ENCODE peak calls at places on chromosomes 2 and 18, in eight cellular contexts. O is astrocyte of the spinal cord; M is spleen; W is hypothalamus; N is right atrium auricular region; R is stimulated activated CD4-positive, alpha-beta T cell treated with anti-CD3 and anti-CD28 coated beads, TNF-alpha, amount 100 ng/mL, for 24 hours; A is fibroblast of pulmonary artery; U is NCI-H510A. Q is an unnamed sample.
A peak's percentile ranks its signal among the peaks of the same experiment; 100 is the strongest.

GRCh38 chr2:50591642-50592041 is 440.3 kb downstream of the NRXN1 start:
- DNase-seq in O (peak; percentile 86), M (no peak), W (no peak), N (peak; percentile 70), R (no peak), A (peak; percentile 14), U (no peak), Q (no peak)

GRCh38 chr2:176424756-176425155 is 155.5 kb downstream of the MTX2 start:
- DNase-seq in O (no peak), M (no peak), W (no peak), N (no peak), R (no peak), A (no peak), U (no peak), Q (no peak)

GRCh38 chr18:40355701-40356100 is 1599.3 kb upstream of the PIK3C3 start:
- DNase-seq in O (peak; percentile 29), M (no peak), W (no peak), N (no peak), R (no peak), A (peak; percentile 18), U (no peak), Q (no peak)

GRCh38 chr2:42809131-42809875 is 16.9 kb upstream of the HAAO start:
- DNase-seq in O (peak; percentile 81), M (no peak), W (no peak), N (no peak), R (no peak), A (no peak), U (peak; percentile 70), Q (peak; percentile 68)

GRCh38 chr2:100151310-100151709 is 8.9 kb upstream of the AFF3 start:
- DNase-seq in O (no peak), M (no peak), W (no peak), N (no peak), R (no peak), A (no peak), U (no peak), Q (no peak)

GRCh38 chr2:7707723-7708122 is 790.5 kb downstream of the RNF144A start:
- DNase-seq in O (peak; percentile 62), M (no peak), W (no peak), N (no peak), R (no peak), A (no peak), U (no peak), Q (no peak)

GRCh38 chr18:3716116-3716660 is 266.2 kb downstream of the TGIF1 start:
- DNase-seq in O (no peak), M (no peak), W (no peak), N (no peak), R (no peak), A (no peak), U (no peak), Q (no peak)

GRCh38 chr2:232525796-232526195 is at the start of gene CHRND:
- DNase-seq in O (no peak), M (no peak), W (no peak), N (no peak), R (no peak), A (no peak), U (peak; percentile 48), Q (no peak)

GRCh38 chr18:36109737-36110136 is 19.4 kb downstream of the SLC39A6 start:
- DNase-seq in O (no peak), M (no peak), W (no peak), N (no peak), R (no peak), A (no peak), U (no peak), Q (no peak)

GRCh38 chr2:174597347-174598047 is at the start of gene WIPF1:
- DNase-seq in O (peak; percentile 77), M (no peak), W (no peak), N (no peak), R (no peak), A (peak; percentile 82), U (no peak), Q (no peak)

GRCh38 chr18:76619342-76620315 is 124.6 kb upstream of the ZNF516 start:
- DNase-seq in O (peak; percentile 47), M (peak; percentile 82), W (peak; percentile 11), N (peak; percentile 66), R (no peak), A (peak; percentile 86), U (peak; percentile 90), Q (peak; percentile 70)

GRCh38 chr2:205280630-205281225 is 401.6 kb upstream of the NRP2 start:
- DNase-seq in O (no peak), M (no peak), W (no peak), N (no peak), R (no peak), A (no peak), U (peak; percentile 43), Q (no peak)

GRCh38 chr2:180705122-180705521 is 275.3 kb upstream of the UBE2E3 start:
- DNase-seq in O (peak; percentile 26), M (no peak), W (no peak), N (no peak), R (no peak), A (peak; percentile 47), U (no peak), Q (no peak)

GRCh38 chr18:3547891-3548615 is 98.1 kb downstream of the TGIF1 start:
- DNase-seq in O (no peak), M (no peak), W (no peak), N (no peak), R (no peak), A (no peak), U (no peak), Q (no peak)

GRCh38 chr2:16166327-16166981 is 226.1 kb downstream of the MYCN start:
- DNase-seq in O (no peak), M (no peak), W (no peak), N (no peak), R (no peak), A (no peak), U (no peak), Q (peak; percentile 16)

GRCh38 chr2:168550670-168551069 is 94.6 kb downstream of the CERS6 start:
- DNase-seq in O (no peak), M (peak; percentile 76), W (no peak), N (no peak), R (no peak), A (no peak), U (no peak), Q (no peak)

GRCh38 chr2:208062113-208062512 is 36.8 kb upstream of the PLEKHM3 start:
- DNase-seq in O (peak; percentile 39), M (no peak), W (no peak), N (no peak), R (no peak), A (peak; percentile 31), U (no peak), Q (no peak)

GRCh38 chr2:189350515-189351209 is 90.6 kb upstream of the WDR75 start:
- DNase-seq in O (peak; percentile 100), M (no peak), W (no peak), N (peak; percentile 72), R (no peak), A (peak; percentile 80), U (no peak), Q (no peak)

GRCh38 chr2:9336534-9337354 is 86.6 kb downstream of the ITGB1BP1 start:
- DNase-seq in O (peak; percentile 94), M (no peak), W (no peak), N (no peak), R (no peak), A (peak; percentile 96), U (peak; percentile 92), Q (peak; percentile 65)

GRCh38 chr2:150060341-150060740 is 427.1 kb downstream of the RND3 start:
- DNase-seq in O (no peak), M (no peak), W (no peak), N (no peak), R (no peak), A (peak; percentile 54), U (no peak), Q (no peak)

GRCh38 chr2:112661656-112662305 is 16.0 kb downstream of the SLC20A1 start:
- DNase-seq in O (no peak), M (no peak), W (no peak), N (no peak), R (no peak), A (no peak), U (no peak), Q (no peak)

GRCh38 chr2:177602611-177603164 is 210.1 kb downstream of the AGPS start:
- DNase-seq in O (no peak), M (no peak), W (no peak), N (no peak), R (no peak), A (no peak), U (no peak), Q (no peak)

GRCh38 chr18:62763101-62763521 is 47.8 kb downstream of the PHLPP1 start:
- DNase-seq in O (no peak), M (no peak), W (no peak), N (no peak), R (no peak), A (no peak), U (no peak), Q (no peak)

GRCh38 chr2:30417253-30417652 is 29.8 kb upstream of the LCLAT1 start:
- DNase-seq in O (no peak), M (no peak), W (no peak), N (peak; percentile 82), R (no peak), A (peak; percentile 37), U (no peak), Q (no peak)

GRCh38 chr2:177165731-177166711 is 46.6 kb upstream of the HNRNPA3 start:
- DNase-seq in O (peak; percentile 40), M (no peak), W (no peak), N (peak; percentile 65), R (no peak), A (peak; percentile 71), U (no peak), Q (no peak)

GRCh38 chr18:8898990-8899389 is 193.6 kb downstream of the MTCL1 start:
- DNase-seq in O (no peak), M (no peak), W (no peak), N (no peak), R (no peak), A (no peak), U (no peak), Q (no peak)

Q was measured in lung.